ENCODE peak calls at places on chromosomes 2 and 18, in eight cellular contexts. Q is uterus, G is DND-41, T is body of pancreas, Z is GM12865, H is prostate gland, D is PC-3, A is astrocyte of the cerebellum. C is an unnamed sample.
A peak's percentile ranks its signal among the peaks of the same experiment; 100 is the strongest.

GRCh38 chr2:200509227-200509607 is 651 bp downstream of the KCTD18 start:
- DNase-seq in T (peak; percentile 4), A (no peak), G (peak; percentile 9), D (no peak), Q (no peak), Z (peak; percentile 12), H (no peak), C (peak; percentile 36)

GRCh38 chr2:100819365-100820345 is at the start of gene NPAS2:
- DNase-seq in Q (peak; percentile 43), D (peak; percentile 63), Z (no peak), A (no peak), T (peak; percentile 63), G (peak; percentile 62), H (peak; percentile 51), C (peak; percentile 60)

GRCh38 chr2:173667415-173667814 is 297.8 kb downstream of the SP3 start:
- DNase-seq in T (no peak), G (peak; percentile 8), Q (no peak), A (no peak), Z (peak; percentile 8), D (peak; percentile 39), H (no peak), C (no peak)

GRCh38 chr2:76464310-76464709 is 753.6 kb upstream of the GCFC2 start:
- DNase-seq in G (no peak), H (no peak), Z (peak; percentile 3), D (no peak), T (no peak), Q (no peak), A (no peak), C (no peak)

GRCh38 chr18:74631242-74632087 is 33.8 kb downstream of the ZNF407 start:
- DNase-seq in D (no peak), H (no peak), Q (no peak), G (peak; percentile 66), T (no peak), Z (no peak), A (peak; percentile 52), C (no peak)

GRCh38 chr2:16038586-16038985 is 98.2 kb downstream of the MYCN start:
- DNase-seq in A (no peak), Q (no peak), T (no peak), D (no peak), H (no peak), Z (no peak), G (no peak), C (no peak)

GRCh38 chr2:149832256-149832655 is 244.7 kb upstream of the MMADHC start:
- DNase-seq in Z (peak; percentile 3), H (no peak), A (peak; percentile 24), D (peak; percentile 37), G (no peak), T (no peak), Q (no peak), C (no peak)

GRCh38 chr18:49111191-49111988 is 160.6 kb upstream of the SMAD7 start:
- DNase-seq in T (no peak), A (no peak), Z (no peak), H (no peak), G (no peak), Q (no peak), D (no peak), C (no peak)

GRCh38 chr2:85802337-85803103 is 48.7 kb downstream of the ATOH8 start:
- DNase-seq in A (no peak), G (no peak), D (peak; percentile 30), Q (no peak), T (no peak), H (no peak), Z (no peak), C (no peak)

GRCh38 chr2:188450740-188451480 is 159.2 kb downstream of the GULP1 start:
- DNase-seq in A (peak; percentile 45), H (no peak), T (no peak), D (no peak), G (no peak), Z (no peak), Q (no peak), C (no peak)

GRCh38 chr2:30684026-30684425 is 123.2 kb downstream of the CAPN13 start:
- DNase-seq in G (no peak), Q (no peak), T (no peak), Z (no peak), A (no peak), D (no peak), H (no peak), C (no peak)

GRCh38 chr2:237695201-237695780 is 67.9 kb downstream of the LRRFIP1 start:
- DNase-seq in T (no peak), D (peak; percentile 94), Q (peak; percentile 4), H (no peak), A (peak; percentile 48), G (peak; percentile 56), Z (peak; percentile 82), C (peak; percentile 51)

GRCh38 chr2:107325983-107326786 is 440.2 kb upstream of the ST6GAL2 start:
- DNase-seq in H (no peak), D (no peak), T (peak; percentile 12), G (no peak), Q (no peak), Z (no peak), A (peak; percentile 62), C (no peak)

GRCh38 chr18:56913970-56914369 is 232.9 kb upstream of the BOD1L2 start:
- DNase-seq in D (no peak), Q (no peak), H (no peak), G (no peak), A (no peak), Z (no peak), T (no peak), C (no peak)

GRCh38 chr18:36247036-36247435 is 50.5 kb upstream of the FHOD3 start:
- DNase-seq in A (no peak), Q (no peak), H (no peak), G (no peak), Z (no peak), T (no peak), D (no peak), C (no peak)

GRCh38 chr2:226118471-226119429 is 680.9 kb downstream of the IRS1 start:
- DNase-seq in D (peak; percentile 92), T (peak; percentile 24), G (no peak), H (peak; percentile 26), A (peak; percentile 82), Q (peak; percentile 32), Z (no peak), C (no peak)
- H3K4me3 ChIP-seq in D (peak overlapping the region; percentile 41), T (no peak overlapping the region), G (no peak overlapping the region), H (no peak overlapping the region), A (no peak overlapping the region), Q (no peak overlapping the region), Z (no peak overlapping the region), C (no peak overlapping the region)

GRCh38 chr2:216350214-216350789 is 22.0 kb downstream of the MARCHF4 start:
- DNase-seq in A (no peak), Q (no peak), T (no peak), G (no peak), Z (no peak), D (peak; percentile 66), H (no peak), C (no peak)
- H3K4me3 ChIP-seq in A (no peak overlapping the region), Q (no peak overlapping the region), T (no peak overlapping the region), G (no peak overlapping the region), Z (no peak overlapping the region), D (no peak overlapping the region), H (no peak overlapping the region), C (no peak overlapping the region)

GRCh38 chr18:23357992-23358594 is 95.0 kb upstream of the RIOK3 start:
- DNase-seq in Q (peak; percentile 75), Z (no peak), G (no peak), D (no peak), A (no peak), T (peak; percentile 54), H (no peak), C (peak; percentile 41)
- H3K4me3 ChIP-seq in Q (no peak overlapping the region), Z (peak overlapping the region; percentile 31), G (no peak overlapping the region), D (no peak overlapping the region), A (no peak overlapping the region), T (no peak overlapping the region), H (no peak overlapping the region), C (no peak overlapping the region)

DNA sequence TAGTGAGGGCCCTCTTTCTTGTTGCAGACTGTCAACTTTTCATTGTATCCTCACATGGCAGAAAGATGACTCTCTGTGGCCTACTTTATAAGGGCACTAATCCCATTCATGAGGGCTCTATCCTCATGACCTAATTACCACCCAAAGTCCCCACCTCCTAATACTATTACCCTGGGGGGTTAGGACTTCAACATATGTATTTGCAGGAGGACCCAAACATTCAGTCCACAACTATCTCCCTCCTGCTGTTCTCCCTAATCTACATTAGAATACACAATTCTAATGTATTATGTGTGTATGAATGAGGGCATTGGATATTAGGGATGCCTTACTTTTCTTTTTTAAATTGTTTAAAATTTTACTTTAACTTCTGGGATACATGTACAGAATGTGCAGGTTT is 246.0 kb upstream of the TANK start:
- DNase-seq in T (no peak), Z (no peak), Q (no peak), D (no peak), H (no peak), A (no peak), G (no peak), C (no peak)
- H3K4me3 ChIP-seq in T (no peak overlapping the region), Z (no peak overlapping the region), Q (no peak overlapping the region), D (no peak overlapping the region), H (no peak overlapping the region), A (no peak overlapping the region), G (no peak overlapping the region), C (no peak overlapping the region)

GRCh38 chr2:234292955-234293228 is 204.0 kb downstream of the ARL4C start:
- DNase-seq in H (no peak), A (no peak), D (no peak), G (no peak), Q (no peak), T (no peak), Z (no peak), C (no peak)
- H3K4me3 ChIP-seq in H (no peak overlapping the region), A (no peak overlapping the region), D (no peak overlapping the region), G (no peak overlapping the region), Q (no peak overlapping the region), T (no peak overlapping the region), Z (no peak overlapping the region), C (no peak overlapping the region)

C was measured in colonic mucosa.